ENCODE peak calls at places on chromosome 1, in six cellular contexts. J, S, T, A, Q and D are unnamed samples.

GRCh38 chr1:6148497-6149241 is 31.5 kb downstream of the CHD5 start:
- DNase-seq in Q (peak), T (peak), S (no peak), J (no peak), A (peak), D (peak)

GRCh38 chr1:19384113-19384512 is 72.0 kb downstream of the SLC66A1 start:
- DNase-seq in T (peak), A (no peak), J (no peak), Q (no peak), S (no peak), D (peak)

GRCh38 chr1:182631058-182631677 is 27.0 kb upstream of the RGS16 start:
- DNase-seq in S (no peak), J (no peak), Q (no peak), A (no peak), T (no peak), D (no peak)

GRCh38 chr1:227945891-227946623 is 1.7 kb downstream of the WNT9A start:
- DNase-seq in S (no peak), Q (peak), J (peak), A (no peak), T (peak), D (peak)

GRCh38 chr1:43171312-43171875 is 696 bp downstream of the EBNA1BP2 start:
- DNase-seq in T (no peak), Q (peak), J (no peak), S (no peak), A (no peak), D (no peak)

GRCh38 chr1:14889937-14890440 is 263.6 kb upstream of the TMEM51 start:
- DNase-seq in A (no peak), Q (no peak), J (no peak), S (no peak), T (no peak), D (no peak)

GRCh38 chr1:160981584-160982411 is 27.2 kb upstream of the ITLN2 start:
- DNase-seq in T (no peak), J (no peak), A (no peak), S (no peak), Q (no peak), D (no peak)

GRCh38 chr1:100455478-100456072 is 82.4 kb upstream of the GPR88 start:
- DNase-seq in S (no peak), T (no peak), A (no peak), J (no peak), Q (peak), D (no peak)

GRCh38 chr1:147549526-147549925 is 8.2 kb downstream of the BCL9 start:
- DNase-seq in S (no peak), J (no peak), T (no peak), Q (no peak), A (peak), D (no peak)

GRCh38 chr1:87170151-87170550 is 158.5 kb upstream of the LMO4 start:
- DNase-seq in S (no peak), T (no peak), J (no peak), Q (no peak), A (no peak), D (no peak)

GRCh38 chr1:43005460-43006351 is 47.0 kb upstream of the SLC2A1 start:
- DNase-seq in S (no peak), T (no peak), Q (no peak), J (no peak), A (no peak), D (no peak)

GRCh38 chr1:31701137-31701736 is 2.6 kb downstream of the COL16A1 start:
- DNase-seq in S (no peak), Q (peak), J (peak), T (peak), A (peak), D (peak)

GRCh38 chr1:58570817-58571216 is 6.2 kb downstream of the TACSTD2 start:
- DNase-seq in A (no peak), J (no peak), T (no peak), Q (no peak), S (no peak), D (no peak)